ENCODE peak calls at places on chromosomes 6 and 20, in ten cellular contexts. P is stomach, S is spleen, J is cardiac muscle cell, W is GM12878, E is mammary epithelial cell, V is ascending aorta, T is heart right ventricle, K is SJSA1, N is neural progenitor cell. U is an unnamed sample.

GRCh38 chr6:111591370-111591900 is 14.2 kb downstream of the TRAF3IP2 start:
- DNase-seq in P (peak; percentile 88), S (no peak), J (peak; percentile 98), W (no peak), E (peak; percentile 99), V (peak; percentile 55), T (peak; percentile 73), K (peak; percentile 94), N (no peak), U (peak; percentile 98)

GRCh38 chr6:32854376-32855178 is 585 bp downstream of the PSMB9 start:
- DNase-seq in P (peak; percentile 59), S (peak; percentile 85), J (peak; percentile 47), W (no peak), E (peak; percentile 36), V (no peak), T (no peak), K (peak; percentile 45), N (no peak), U (peak; percentile 70)

GRCh38 chr6:113644861-113645575 is 212.1 kb upstream of the MARCKS start:
- DNase-seq in P (no peak), S (no peak), J (peak; percentile 93), W (peak; percentile 87), E (peak; percentile 97), V (no peak), T (no peak), K (peak; percentile 72), N (no peak), U (no peak)

GRCh38 chr20:49610701-49611538 is 43.0 kb upstream of the PTGIS start:
- DNase-seq in P (peak; percentile 86), S (peak; percentile 95), J (peak; percentile 63), W (no peak), E (peak; percentile 54), V (no peak), T (peak; percentile 81), K (peak; percentile 77), N (peak; percentile 93), U (peak; percentile 69)

GRCh38 chr20:1895674-1896496 is 678 bp downstream of the SIRPA start:
- DNase-seq in P (no peak), S (no peak), J (peak; percentile 39), W (no peak), E (peak; percentile 44), V (no peak), T (peak; percentile 29), K (no peak), N (peak; percentile 34), U (no peak)

GRCh38 chr20:815914-816606 is 17.5 kb upstream of the FAM110A start:
- DNase-seq in P (peak; percentile 68), S (peak; percentile 82), J (peak; percentile 66), W (no peak), E (peak; percentile 23), V (no peak), T (peak; percentile 43), K (no peak), N (peak; percentile 85), U (peak; percentile 30)

GRCh38 chr6:69895396-69895795 is 29.0 kb downstream of the COL19A1 start:
- DNase-seq in P (no peak), S (no peak), J (no peak), W (no peak), E (no peak), V (no peak), T (no peak), K (no peak), N (no peak), U (no peak)

GRCh38 chr6:29509239-29509638 is 21.5 kb upstream of the MAS1L start:
- DNase-seq in P (no peak), S (no peak), J (no peak), W (no peak), E (no peak), V (no peak), T (no peak), K (no peak), N (no peak), U (no peak)

GRCh38 chr6:166815629-166816028 is 140.7 kb downstream of the RNASET2 start:
- DNase-seq in P (no peak), S (no peak), J (peak; percentile 23), W (no peak), E (peak; percentile 1), V (no peak), T (no peak), K (no peak), N (peak; percentile 45), U (no peak)

GRCh38 chr6:166774770-166775169 is 147.7 kb upstream of the RPS6KA2 start:
- DNase-seq in P (no peak), S (no peak), J (no peak), W (no peak), E (no peak), V (no peak), T (no peak), K (no peak), N (no peak), U (no peak)

GRCh38 chr20:59082981-59083380 is 40.4 kb upstream of the PRELID3B start:
- DNase-seq in P (no peak), S (no peak), J (no peak), W (no peak), E (peak; percentile 66), V (no peak), T (no peak), K (no peak), N (no peak), U (peak; percentile 68)

GRCh38 chr6:66127061-66127460 is 420.0 kb upstream of the EYS start:
- DNase-seq in P (no peak), S (no peak), J (no peak), W (no peak), E (no peak), V (no peak), T (no peak), K (no peak), N (no peak), U (no peak)
- H3K9me3 ChIP-seq in P (no peaks in the 10 kb centered on the region), S (no peaks in the 10 kb centered on the region), J (no peaks in the 10 kb centered on the region), W (no peaks in the 10 kb centered on the region), E (peaks cover 20% of the 10 kb centered on the region), V (no peaks in the 10 kb centered on the region), T (peaks cover 17% of the 10 kb centered on the region), K (no peaks in the 10 kb centered on the region), N (no peaks in the 10 kb centered on the region), U (no peaks in the 10 kb centered on the region)

GRCh38 chr6:1983850-1984249 is 261.6 kb downstream of the GMDS start:
- DNase-seq in P (no peak), S (no peak), J (no peak), W (no peak), E (no peak), V (no peak), T (no peak), K (no peak), N (no peak), U (no peak)
- H3K9me3 ChIP-seq in P (peaks cover 3% of the 10 kb centered on the region), S (peaks cover 14% of the 10 kb centered on the region), J (no peaks in the 10 kb centered on the region), W (peaks cover 2% of the 10 kb centered on the region), E (peaks cover 5% of the 10 kb centered on the region), V (peaks cover 34% of the 10 kb centered on the region), T (peaks cover 52% of the 10 kb centered on the region), K (no peaks in the 10 kb centered on the region), N (peaks cover 3% of the 10 kb centered on the region), U (peaks cover 2% of the 10 kb centered on the region)

DNA sequence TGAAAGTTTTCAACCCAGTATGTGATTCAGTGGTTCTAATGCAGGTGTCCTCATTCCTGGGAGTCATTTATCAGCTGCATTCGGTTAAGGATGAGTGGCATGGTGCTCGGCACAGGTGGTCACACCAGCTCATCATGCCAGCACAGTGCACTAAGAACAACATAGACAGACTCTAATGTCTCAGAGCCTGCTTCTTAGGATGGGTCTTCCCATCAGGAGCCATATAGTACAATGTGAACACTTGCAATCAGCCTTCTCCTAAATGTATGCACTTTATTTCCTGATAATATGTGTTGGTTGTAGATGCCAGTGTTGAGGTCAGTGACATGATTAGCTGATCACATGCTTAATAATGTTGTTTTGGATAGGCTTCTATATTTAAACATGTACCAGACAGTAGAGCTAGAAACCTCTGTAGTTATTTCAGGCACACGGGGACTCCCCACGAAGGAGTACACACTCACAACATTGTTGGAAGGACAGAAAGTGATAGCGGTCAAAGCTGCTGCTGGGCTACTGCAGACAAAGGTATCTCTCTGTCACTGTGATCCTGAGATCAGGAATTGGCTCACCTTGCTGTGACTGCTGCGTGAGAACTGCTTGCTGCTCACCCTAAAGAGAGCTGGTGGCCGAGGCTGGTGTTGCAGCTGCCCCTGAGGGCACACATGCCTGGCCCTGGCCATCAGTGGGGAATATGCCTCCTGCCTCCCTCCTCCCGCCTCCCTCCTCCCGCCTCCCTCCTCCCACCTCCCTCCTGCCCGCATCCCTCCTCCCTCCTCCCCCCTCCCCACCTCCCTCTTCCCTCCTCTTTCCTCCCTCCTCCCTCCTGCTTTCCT is 195.4 kb downstream of the SMOC2 start:
- DNase-seq in P (no peak), S (no peak), J (no peak), W (no peak), E (no peak), V (no peak), T (no peak), K (no peak), N (peak; percentile 29), U (no peak)
- H3K9me3 ChIP-seq in P (no peaks in the 10 kb centered on the region), S (no peaks in the 10 kb centered on the region), J (no peaks in the 10 kb centered on the region), W (no peaks in the 10 kb centered on the region), E (peaks cover 22% of the 10 kb centered on the region), V (no peaks in the 10 kb centered on the region), T (peaks cover 12% of the 10 kb centered on the region), K (peaks cover 10% of the 10 kb centered on the region), N (no peaks in the 10 kb centered on the region), U (no peaks in the 10 kb centered on the region)

GRCh38 chr6:88663801-88664200 is 299.6 kb downstream of the RNGTT start:
- DNase-seq in P (no peak), S (no peak), J (no peak), W (no peak), E (no peak), V (no peak), T (no peak), K (no peak), N (no peak), U (no peak)

GRCh38 chr6:88662163-88662580 is 301.2 kb downstream of the RNGTT start:
- DNase-seq in P (peak; percentile 36), S (no peak), J (no peak), W (peak; percentile 89), E (no peak), V (no peak), T (no peak), K (no peak), N (no peak), U (no peak)

GRCh38 chr6:88662653-88663174 is 300.7 kb downstream of the RNGTT start:
- DNase-seq in P (no peak), S (no peak), J (no peak), W (peak; percentile 63), E (no peak), V (no peak), T (no peak), K (no peak), N (no peak), U (no peak)

GRCh38 chr6:88665131-88665530 is 298.3 kb downstream of the RNGTT start:
- DNase-seq in P (no peak), S (no peak), J (no peak), W (no peak), E (no peak), V (no peak), T (no peak), K (no peak), N (no peak), U (no peak)

DNA sequence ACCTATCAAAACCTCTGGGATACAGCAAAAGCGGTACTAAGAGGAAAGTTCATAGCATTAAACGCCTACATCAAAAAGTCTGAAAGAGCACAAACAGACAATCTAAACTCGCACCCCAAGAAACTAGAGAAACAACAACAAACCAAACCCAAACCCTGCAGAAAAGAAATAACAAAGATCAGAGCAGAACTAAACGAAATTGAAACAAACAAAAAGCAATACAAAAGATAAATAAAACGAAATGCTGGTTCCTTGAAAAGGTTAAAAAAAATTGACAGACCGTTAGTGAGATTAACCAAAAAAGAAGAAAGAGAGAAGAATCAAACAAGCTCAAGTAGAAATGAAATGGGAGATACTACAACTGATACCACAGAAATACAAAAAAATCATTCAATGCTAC is 302.3 kb downstream of the RNGTT start:
- DNase-seq in P (no peak), S (no peak), J (no peak), W (no peak), E (no peak), V (no peak), T (no peak), K (no peak), N (no peak), U (no peak)
- H3K9me3 ChIP-seq in P (peaks cover 19% of the 10 kb centered on the region), S (peaks cover 36% of the 10 kb centered on the region), J (no peaks in the 10 kb centered on the region), W (peaks cover 55% of the 10 kb centered on the region), E (no peaks in the 10 kb centered on the region), V (peaks cover 49% of the 10 kb centered on the region), T (peaks cover 42% of the 10 kb centered on the region), K (peaks cover 2% of the 10 kb centered on the region), N (peaks cover 10% of the 10 kb centered on the region), U (peaks cover 3% of the 10 kb centered on the region)

U was measured in MG63.